ENCODE peak calls at places on chromosomes 7 and 10, in four cellular contexts. One of them, this sample, is unnamed.

GRCh38 chr10:21075880-21076279 is 178.8 kb upstream of the NEBL start:
- DNase-seq in D721Med: no peak
- DNase-seq in kidney: no peak
- DNase-seq in kidney epithelial cell: no peak
- DNase-seq in this sample: no peak

GRCh38 chr7:70734436-70734835 is 397.5 kb upstream of the GALNT17 start:
- DNase-seq in kidney: no peak
- DNase-seq in D721Med: no peak
- DNase-seq in kidney epithelial cell: no peak
- DNase-seq in this sample: no peak

GRCh38 chr7:52120908-52121307 is 804.3 kb upstream of the COBL start:
- DNase-seq in D721Med: no peak
- DNase-seq in kidney: no peak
- DNase-seq in kidney epithelial cell: no peak
- DNase-seq in this sample: no peak

GRCh38 chr10:24707445-24707844 is 16.2 kb downstream of the ARHGAP21 start:
- DNase-seq in kidney epithelial cell: no peak
- DNase-seq in kidney: no peak
- DNase-seq in D721Med: no peak
- DNase-seq in this sample: no peak

GRCh38 chr7:2052657-2053048 is 180.1 kb downstream of the MAD1L1 start:
- DNase-seq in kidney: no peak
- DNase-seq in D721Med: no peak
- DNase-seq in kidney epithelial cell: no peak
- DNase-seq in this sample: no peak

GRCh38 chr10:71247804-71248203 is 35.4 kb downstream of the UNC5B start:
- DNase-seq in D721Med: no peak
- DNase-seq in kidney epithelial cell: no peak
- DNase-seq in kidney: no peak
- DNase-seq in this sample: no peak

GRCh38 chr7:63067897-63068585 is 930.6 kb upstream of the ZNF722 start:
- DNase-seq in kidney epithelial cell: no peak
- DNase-seq in D721Med: peak; percentile 67
- DNase-seq in kidney: no peak
- DNase-seq in this sample: no peak

GRCh38 chr7:32948202-32948601 is 9.0 kb upstream of the FKBP9 start:
- DNase-seq in kidney epithelial cell: no peak
- DNase-seq in D721Med: no peak
- DNase-seq in kidney: no peak
- DNase-seq in this sample: no peak

GRCh38 chr7:97845622-97846203 is 26.5 kb downstream of the ASNS start:
- DNase-seq in D721Med: no peak
- DNase-seq in kidney epithelial cell: no peak
- DNase-seq in kidney: no peak
- DNase-seq in this sample: peak; percentile 58

GRCh38 chr10:89452193-89452592 is 37.8 kb downstream of the IFIT5 start:
- DNase-seq in kidney: no peak
- DNase-seq in kidney epithelial cell: no peak
- DNase-seq in D721Med: no peak
- DNase-seq in this sample: no peak

GRCh38 chr10:108616559-108617285 is 1306.6 kb downstream of the XPNPEP1 start:
- DNase-seq in D721Med: no peak
- DNase-seq in kidney: no peak
- DNase-seq in kidney epithelial cell: no peak
- DNase-seq in this sample: no peak

GRCh38 chr7:154859747-154860620 is 142.9 kb downstream of the PAXIP1 start:
- DNase-seq in kidney: no peak
- DNase-seq in D721Med: no peak
- DNase-seq in kidney epithelial cell: no peak
- DNase-seq in this sample: no peak

GRCh38 chr10:113552014-113552413 is 839 bp upstream of the HABP2 start:
- DNase-seq in kidney epithelial cell: no peak
- DNase-seq in kidney: no peak
- DNase-seq in D721Med: no peak
- DNase-seq in this sample: no peak

GRCh38 chr7:116562529-116563121 is 37.8 kb downstream of the CAV1 start:
- DNase-seq in kidney epithelial cell: no peak
- DNase-seq in kidney: no peak
- DNase-seq in D721Med: no peak
- DNase-seq in this sample: no peak

GRCh38 chr7:31318308-31318707 is 22.2 kb downstream of the NEUROD6 start:
- DNase-seq in kidney: no peak
- DNase-seq in kidney epithelial cell: no peak
- DNase-seq in D721Med: no peak
- DNase-seq in this sample: no peak

GRCh38 chr10:24665001-24665400 is 58.7 kb downstream of the ARHGAP21 start:
- DNase-seq in D721Med: no peak
- DNase-seq in kidney epithelial cell: no peak
- DNase-seq in kidney: no peak
- DNase-seq in this sample: no peak

GRCh38 chr10:91635401-91636400 is 2.8 kb upstream of the PPP1R3C start:
- DNase-seq in kidney: no peak
- DNase-seq in kidney epithelial cell: no peak
- DNase-seq in D721Med: peak; percentile 23
- DNase-seq in this sample: peak; percentile 92

GRCh38 chr10:31479752-31480151 is 160.7 kb downstream of the ZEB1 start:
- DNase-seq in kidney epithelial cell: no peak
- DNase-seq in kidney: no peak
- DNase-seq in D721Med: no peak
- DNase-seq in this sample: peak; percentile 28

GRCh38 chr10:36608251-36608650 is 517.1 kb upstream of the ANKRD30A start:
- DNase-seq in kidney epithelial cell: no peak
- DNase-seq in kidney: no peak
- DNase-seq in D721Med: no peak
- DNase-seq in this sample: peak; percentile 70

GRCh38 chr7:45979275-45980180 is 58.5 kb upstream of the IGFBP3 start:
- DNase-seq in kidney epithelial cell: no peak
- DNase-seq in kidney: no peak
- DNase-seq in D721Med: no peak
- DNase-seq in this sample: no peak

GRCh38 chr7:70738080-70738479 is 393.9 kb upstream of the GALNT17 start:
- DNase-seq in kidney: no peak
- DNase-seq in kidney epithelial cell: peak; percentile 23
- DNase-seq in D721Med: no peak
- DNase-seq in this sample: peak; percentile 29

GRCh38 chr7:151435971-151436370 is 4.0 kb downstream of the CRYGN start:
- DNase-seq in kidney epithelial cell: no peak
- DNase-seq in D721Med: no peak
- DNase-seq in kidney: no peak
- DNase-seq in this sample: no peak

GRCh38 chr10:4013651-4014085 is 228.7 kb upstream of the KLF6 start:
- DNase-seq in D721Med: no peak
- DNase-seq in kidney epithelial cell: no peak
- DNase-seq in kidney: no peak
- DNase-seq in this sample: no peak

GRCh38 chr10:59245751-59246150 is 69.3 kb downstream of the PHYHIPL start:
- DNase-seq in kidney epithelial cell: no peak
- DNase-seq in D721Med: no peak
- DNase-seq in kidney: no peak
- DNase-seq in this sample: no peak

GRCh38 chr10:132223156-132223590 is 36.4 kb downstream of the DPYSL4 start:
- DNase-seq in D721Med: peak; percentile 66
- DNase-seq in kidney: peak; percentile 92
- DNase-seq in kidney epithelial cell: peak; percentile 43
- DNase-seq in this sample: peak; percentile 87

GRCh38 chr10:45368181-45368580 is 5.8 kb upstream of the ALOX5 start:
- DNase-seq in kidney: no peak
- DNase-seq in D721Med: no peak
- DNase-seq in kidney epithelial cell: no peak
- DNase-seq in this sample: no peak

GRCh38 chr10:112461029-112461887 is 14.2 kb downstream of the VTI1A start:
- DNase-seq in D721Med: no peak
- DNase-seq in kidney epithelial cell: peak; percentile 29
- DNase-seq in kidney: no peak
- DNase-seq in this sample: peak; percentile 81

GRCh38 chr10:24826022-24826421 is 102.3 kb upstream of the ARHGAP21 start:
- DNase-seq in kidney: no peak
- DNase-seq in D721Med: no peak
- DNase-seq in kidney epithelial cell: peak; percentile 16
- DNase-seq in this sample: peak; percentile 84

GRCh38 chr10:64036306-64036930 is 515.2 kb downstream of the REEP3 start:
- DNase-seq in D721Med: no peak
- DNase-seq in kidney epithelial cell: peak; percentile 12
- DNase-seq in kidney: no peak
- DNase-seq in this sample: peak; percentile 4

GRCh38 chr7:4707980-4708411 is 25.9 kb downstream of the FOXK1 start:
- DNase-seq in D721Med: no peak
- DNase-seq in kidney: no peak
- DNase-seq in kidney epithelial cell: no peak
- DNase-seq in this sample: no peak

DNA sequence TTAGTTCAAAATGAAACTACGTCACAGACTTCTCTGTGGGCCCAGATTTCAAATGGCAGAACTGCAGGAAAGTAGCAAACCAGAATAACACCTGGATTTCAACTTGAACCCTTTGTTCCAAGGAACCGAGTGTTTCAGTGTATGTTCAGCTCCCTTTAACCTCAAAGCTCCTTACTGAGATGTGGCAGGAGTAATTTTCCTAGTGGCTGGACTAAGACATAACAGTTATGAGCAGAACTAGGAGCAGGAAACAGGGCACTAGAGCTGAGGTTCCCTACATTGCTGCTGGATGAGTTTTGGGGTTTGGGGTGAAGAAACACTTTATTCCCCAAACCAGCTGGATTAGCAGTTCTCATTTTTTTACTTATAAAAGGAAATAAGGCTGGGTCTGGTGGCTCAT is 50.1 kb downstream of the NSUN6 start:
- DNase-seq in D721Med: no peak
- DNase-seq in kidney: no peak
- DNase-seq in kidney epithelial cell: no peak
- DNase-seq in this sample: no peak
- TF ChIP-seq CTCF in D721Med: no peak
- TF ChIP-seq CTCF in kidney: no peak
- TF ChIP-seq CTCF in kidney epithelial cell: no peak
- TF ChIP-seq CTCF in this sample: no peak

DNA sequence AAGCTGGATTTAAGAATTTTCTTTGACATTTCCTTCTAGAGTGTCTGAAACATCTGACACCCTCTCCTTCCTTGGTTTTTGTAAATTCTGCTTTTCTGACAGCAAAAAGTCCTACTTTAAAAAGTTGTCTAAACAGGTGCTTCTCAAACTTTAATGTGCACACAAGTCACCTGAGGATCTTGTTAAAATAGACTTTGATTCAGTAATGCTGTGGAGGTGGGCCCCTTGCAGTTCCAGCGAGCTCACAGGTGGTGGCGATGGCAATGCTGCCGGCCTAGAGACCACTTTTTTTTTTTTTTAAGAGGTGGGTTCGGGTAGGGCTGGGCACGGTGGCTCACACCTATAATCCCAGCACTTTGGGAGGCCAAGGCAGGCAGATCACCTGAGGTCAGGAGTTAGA is 77.1 kb downstream of the ABCC2 start:
- DNase-seq in kidney: no peak
- DNase-seq in kidney epithelial cell: no peak
- DNase-seq in D721Med: no peak
- DNase-seq in this sample: peak; percentile 45
- TF ChIP-seq CTCF in kidney: peak; percentile 20
- TF ChIP-seq CTCF in kidney epithelial cell: peak; percentile 48
- TF ChIP-seq CTCF in D721Med: peak; percentile 25
- TF ChIP-seq CTCF in this sample: peak; percentile 68

DNA sequence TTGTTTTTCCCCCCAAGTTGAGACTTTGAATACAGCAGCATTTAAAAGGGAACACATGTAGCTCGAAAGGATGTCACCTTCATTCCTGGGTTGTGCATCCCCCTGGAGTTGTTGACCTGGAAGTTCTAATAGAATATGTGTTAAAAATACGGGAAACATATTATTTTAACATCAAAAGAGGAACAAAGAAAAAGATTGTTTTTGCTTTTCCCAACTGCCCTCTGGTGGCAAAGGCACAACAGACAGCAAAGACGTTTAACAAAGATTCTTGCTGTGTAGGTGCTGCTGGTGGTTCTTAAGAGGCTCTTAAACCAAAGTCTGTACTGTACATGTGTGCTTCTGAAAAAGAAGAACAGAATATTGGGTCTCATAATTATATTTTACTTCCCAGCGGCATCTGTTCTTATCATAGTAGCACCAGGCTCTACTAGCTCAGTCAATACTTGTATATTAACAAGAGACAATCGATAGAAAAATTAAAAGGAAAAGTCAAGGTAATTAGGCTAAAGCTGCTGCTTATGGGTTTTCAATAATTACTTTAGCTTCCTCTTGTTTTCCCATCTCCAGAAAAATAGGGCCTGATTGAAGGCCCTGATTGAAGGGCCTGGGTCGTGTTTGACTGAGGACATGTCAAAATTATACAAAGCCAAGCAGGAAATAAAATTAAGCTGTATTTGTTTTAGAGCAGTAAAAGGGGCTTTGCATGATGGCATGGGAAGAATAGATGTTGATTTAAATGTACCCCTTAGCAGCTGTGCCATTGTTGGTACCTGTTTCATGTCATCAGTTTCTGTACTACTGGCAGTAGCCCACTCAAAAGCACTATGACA is 384.2 kb upstream of the LRGUK start:
- DNase-seq in kidney: no peak
- DNase-seq in D721Med: no peak
- DNase-seq in kidney epithelial cell: no peak
- DNase-seq in this sample: peak; percentile 74
- TF ChIP-seq CTCF in kidney: peak; percentile 45
- TF ChIP-seq CTCF in D721Med: peak; percentile 37
- TF ChIP-seq CTCF in kidney epithelial cell: peak; percentile 60
- TF ChIP-seq CTCF in this sample: peak; percentile 88

GRCh38 chr10:96570983-96571964 is 15.5 kb downstream of the TM9SF3 start:
- DNase-seq in kidney: no peak
- DNase-seq in kidney epithelial cell: no peak
- DNase-seq in D721Med: no peak
- DNase-seq in this sample: no peak
- TF ChIP-seq CTCF in kidney: no peak
- TF ChIP-seq CTCF in kidney epithelial cell: no peak
- TF ChIP-seq CTCF in D721Med: no peak
- TF ChIP-seq CTCF in this sample: peak; percentile 8

GRCh38 chr10:79142522-79143309 is 74.0 kb downstream of the ZMIZ1 start:
- DNase-seq in D721Med: no peak
- DNase-seq in kidney: no peak
- DNase-seq in kidney epithelial cell: no peak
- DNase-seq in this sample: no peak
- TF ChIP-seq CTCF in D721Med: peak; percentile 32
- TF ChIP-seq CTCF in kidney: no peak
- TF ChIP-seq CTCF in kidney epithelial cell: peak; percentile 20
- TF ChIP-seq CTCF in this sample: peak; percentile 28

This sample was measured in choroid plexus epithelial cell.